ENCODE peak calls at places on chromosomes 2 and 18, in ten cellular contexts. One of them, this sample, is unnamed.
A peak's percentile ranks its signal among the peaks of the same experiment; 100 is the strongest.

GRCh38 chr2:200615247-200615646 is 29.4 kb downstream of the AOX1 start:
- DNase-seq in A549: peak; percentile 62
- DNase-seq in pancreas: no peak
- DNase-seq in spleen: no peak
- DNase-seq in BE2C: no peak
- DNase-seq in IMR-90: peak; percentile 78
- DNase-seq in OCI-LY7: no peak
- DNase-seq in upper lobe of right lung: no peak
- DNase-seq in breast epithelium: no peak
- DNase-seq in epithelial cell of esophagus: peak; percentile 78
- DNase-seq in this sample: peak; percentile 62

GRCh38 chr18:8721716-8722115 is 16.4 kb downstream of the MTCL1 start:
- DNase-seq in OCI-LY7: no peak
- DNase-seq in breast epithelium: no peak
- DNase-seq in IMR-90: peak; percentile 69
- DNase-seq in epithelial cell of esophagus: peak; percentile 80
- DNase-seq in spleen: no peak
- DNase-seq in A549: peak; percentile 56
- DNase-seq in upper lobe of right lung: no peak
- DNase-seq in pancreas: no peak
- DNase-seq in BE2C: no peak
- DNase-seq in this sample: peak; percentile 35

GRCh38 chr2:30771200-30771599 is 36.0 kb downstream of the CAPN13 start:
- DNase-seq in breast epithelium: no peak
- DNase-seq in epithelial cell of esophagus: no peak
- DNase-seq in spleen: no peak
- DNase-seq in pancreas: no peak
- DNase-seq in OCI-LY7: no peak
- DNase-seq in BE2C: no peak
- DNase-seq in A549: no peak
- DNase-seq in upper lobe of right lung: no peak
- DNase-seq in IMR-90: no peak
- DNase-seq in this sample: no peak

GRCh38 chr2:74513605-74514367 is 464 bp upstream of the TLX2 start:
- DNase-seq in BE2C: peak; percentile 83
- DNase-seq in OCI-LY7: no peak
- DNase-seq in breast epithelium: no peak
- DNase-seq in upper lobe of right lung: no peak
- DNase-seq in A549: no peak
- DNase-seq in spleen: peak; percentile 63
- DNase-seq in pancreas: no peak
- DNase-seq in epithelial cell of esophagus: peak; percentile 39
- DNase-seq in IMR-90: no peak
- DNase-seq in this sample: no peak

GRCh38 chr2:133566967-133567645 is 1.2 kb downstream of the NCKAP5 start:
- DNase-seq in breast epithelium: peak; percentile 62
- DNase-seq in epithelial cell of esophagus: peak; percentile 83
- DNase-seq in pancreas: peak; percentile 33
- DNase-seq in A549: peak; percentile 25
- DNase-seq in IMR-90: peak; percentile 88
- DNase-seq in OCI-LY7: no peak
- DNase-seq in BE2C: peak; percentile 29
- DNase-seq in spleen: no peak
- DNase-seq in upper lobe of right lung: peak; percentile 64
- DNase-seq in this sample: peak; percentile 80

GRCh38 chr2:12861344-12861942 is 144.7 kb downstream of the TRIB2 start:
- DNase-seq in upper lobe of right lung: no peak
- DNase-seq in IMR-90: peak; percentile 78
- DNase-seq in OCI-LY7: no peak
- DNase-seq in spleen: no peak
- DNase-seq in pancreas: no peak
- DNase-seq in BE2C: no peak
- DNase-seq in A549: no peak
- DNase-seq in epithelial cell of esophagus: peak; percentile 85
- DNase-seq in breast epithelium: no peak
- DNase-seq in this sample: peak; percentile 65

GRCh38 chr2:38115216-38116012 is 39.5 kb upstream of the CYP1B1 start:
- DNase-seq in pancreas: peak; percentile 74
- DNase-seq in OCI-LY7: peak; percentile 65
- DNase-seq in A549: peak; percentile 82
- DNase-seq in breast epithelium: peak; percentile 67
- DNase-seq in spleen: peak; percentile 84
- DNase-seq in BE2C: peak; percentile 87
- DNase-seq in upper lobe of right lung: peak; percentile 85
- DNase-seq in epithelial cell of esophagus: peak; percentile 78
- DNase-seq in IMR-90: peak; percentile 51
- DNase-seq in this sample: peak; percentile 82

GRCh38 chr18:35467624-35468016 is 30.1 kb downstream of the INO80C start:
- DNase-seq in BE2C: peak; percentile 68
- DNase-seq in IMR-90: no peak
- DNase-seq in A549: no peak
- DNase-seq in breast epithelium: no peak
- DNase-seq in pancreas: no peak
- DNase-seq in upper lobe of right lung: no peak
- DNase-seq in epithelial cell of esophagus: no peak
- DNase-seq in spleen: no peak
- DNase-seq in OCI-LY7: peak; percentile 75
- DNase-seq in this sample: no peak

DNA sequence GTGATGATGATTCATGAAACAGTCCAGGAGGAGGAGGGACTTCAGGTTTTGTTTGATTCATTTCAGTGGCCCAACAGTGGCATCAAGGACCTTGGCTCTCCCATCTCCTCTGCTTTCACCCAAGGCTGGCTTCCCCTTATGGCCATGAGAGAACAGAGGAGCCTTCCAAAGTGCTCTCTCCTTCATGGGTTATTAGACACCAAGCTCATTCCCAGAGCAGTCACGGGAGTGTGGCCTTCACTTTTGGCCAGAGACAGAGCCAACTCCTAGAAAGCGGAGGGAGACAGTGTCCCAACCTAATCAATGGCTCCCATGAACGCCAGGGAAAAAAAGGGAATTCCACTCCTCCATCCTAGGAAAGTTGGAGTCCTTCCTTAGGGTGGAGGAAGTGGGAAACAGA is 886 bp upstream of the DUSP28 start:
- DNase-seq in spleen: no peak
- DNase-seq in A549: no peak
- DNase-seq in IMR-90: no peak
- DNase-seq in BE2C: no peak
- DNase-seq in breast epithelium: no peak
- DNase-seq in pancreas: no peak
- DNase-seq in epithelial cell of esophagus: no peak
- DNase-seq in upper lobe of right lung: no peak
- DNase-seq in OCI-LY7: no peak
- DNase-seq in this sample: no peak
- H3K4me3 ChIP-seq in spleen: no peak overlapping the region
- H3K4me3 ChIP-seq in A549: peak overlapping the region; percentile 87
- H3K4me3 ChIP-seq in IMR-90: no peak overlapping the region
- H3K4me3 ChIP-seq in BE2C: peak overlapping the region; percentile 73
- H3K4me3 ChIP-seq in breast epithelium: no peak overlapping the region
- H3K4me3 ChIP-seq in pancreas: peak overlapping the region; percentile 91
- H3K4me3 ChIP-seq in epithelial cell of esophagus: peak overlapping the region; percentile 79
- H3K4me3 ChIP-seq in upper lobe of right lung: peak overlapping the region; percentile 98
- H3K4me3 ChIP-seq in OCI-LY7: peak overlapping the region; percentile 91
- H3K4me3 ChIP-seq in this sample: peak overlapping the region; percentile 74

GRCh38 chr18:52340466-52341378 is 725 bp downstream of the DCC start:
- DNase-seq in A549: no peak
- DNase-seq in OCI-LY7: no peak
- DNase-seq in upper lobe of right lung: no peak
- DNase-seq in pancreas: peak; percentile 36
- DNase-seq in epithelial cell of esophagus: no peak
- DNase-seq in spleen: no peak
- DNase-seq in breast epithelium: no peak
- DNase-seq in BE2C: no peak
- DNase-seq in IMR-90: no peak
- DNase-seq in this sample: no peak

GRCh38 chr18:52345428-52345827 is 5.4 kb downstream of the DCC start:
- DNase-seq in spleen: no peak
- DNase-seq in pancreas: no peak
- DNase-seq in epithelial cell of esophagus: no peak
- DNase-seq in A549: no peak
- DNase-seq in breast epithelium: no peak
- DNase-seq in IMR-90: no peak
- DNase-seq in OCI-LY7: no peak
- DNase-seq in BE2C: no peak
- DNase-seq in upper lobe of right lung: no peak
- DNase-seq in this sample: no peak

GRCh38 chr18:52341617-52342381 is 1.8 kb downstream of the DCC start:
- DNase-seq in OCI-LY7: no peak
- DNase-seq in BE2C: peak; percentile 8
- DNase-seq in spleen: no peak
- DNase-seq in pancreas: peak; percentile 65
- DNase-seq in IMR-90: no peak
- DNase-seq in upper lobe of right lung: no peak
- DNase-seq in breast epithelium: no peak
- DNase-seq in A549: peak; percentile 4
- DNase-seq in epithelial cell of esophagus: peak; percentile 9
- DNase-seq in this sample: no peak

GRCh38 chr18:52343731-52344340 is 3.8 kb downstream of the DCC start:
- DNase-seq in spleen: no peak
- DNase-seq in upper lobe of right lung: no peak
- DNase-seq in A549: no peak
- DNase-seq in epithelial cell of esophagus: no peak
- DNase-seq in IMR-90: no peak
- DNase-seq in breast epithelium: no peak
- DNase-seq in pancreas: no peak
- DNase-seq in BE2C: no peak
- DNase-seq in OCI-LY7: no peak
- DNase-seq in this sample: no peak

GRCh38 chr18:52343138-52343537 is 3.1 kb downstream of the DCC start:
- DNase-seq in BE2C: no peak
- DNase-seq in epithelial cell of esophagus: no peak
- DNase-seq in IMR-90: peak; percentile 2
- DNase-seq in breast epithelium: no peak
- DNase-seq in upper lobe of right lung: no peak
- DNase-seq in A549: peak; percentile 29
- DNase-seq in OCI-LY7: no peak
- DNase-seq in spleen: no peak
- DNase-seq in pancreas: no peak
- DNase-seq in this sample: no peak
- TF ChIP-seq CTCF in BE2C: peak; percentile 20
- TF ChIP-seq CTCF in epithelial cell of esophagus: no peak
- TF ChIP-seq CTCF in IMR-90: no peak
- TF ChIP-seq CTCF in breast epithelium: no peak
- TF ChIP-seq CTCF in upper lobe of right lung: peak; percentile 12
- TF ChIP-seq CTCF in A549: peak; percentile 24
- TF ChIP-seq CTCF in OCI-LY7: no peak
- TF ChIP-seq CTCF in spleen: no peak
- TF ChIP-seq CTCF in pancreas: no peak
- TF ChIP-seq CTCF in this sample: no peak

GRCh38 chr2:109317471-109318090 is 188.6 kb downstream of the SH3RF3 start:
- DNase-seq in epithelial cell of esophagus: no peak
- DNase-seq in pancreas: no peak
- DNase-seq in breast epithelium: no peak
- DNase-seq in OCI-LY7: no peak
- DNase-seq in upper lobe of right lung: no peak
- DNase-seq in A549: no peak
- DNase-seq in IMR-90: peak; percentile 58
- DNase-seq in spleen: no peak
- DNase-seq in BE2C: no peak
- DNase-seq in this sample: no peak

GRCh38 chr2:109316091-109316490 is 187.1 kb downstream of the SH3RF3 start:
- DNase-seq in upper lobe of right lung: no peak
- DNase-seq in OCI-LY7: no peak
- DNase-seq in A549: no peak
- DNase-seq in breast epithelium: no peak
- DNase-seq in pancreas: no peak
- DNase-seq in BE2C: no peak
- DNase-seq in IMR-90: no peak
- DNase-seq in epithelial cell of esophagus: no peak
- DNase-seq in spleen: no peak
- DNase-seq in this sample: no peak

GRCh38 chr2:109320195-109320935 is 191.4 kb downstream of the SH3RF3 start:
- DNase-seq in pancreas: no peak
- DNase-seq in IMR-90: no peak
- DNase-seq in breast epithelium: no peak
- DNase-seq in upper lobe of right lung: no peak
- DNase-seq in OCI-LY7: no peak
- DNase-seq in spleen: no peak
- DNase-seq in A549: no peak
- DNase-seq in epithelial cell of esophagus: no peak
- DNase-seq in BE2C: no peak
- DNase-seq in this sample: no peak

GRCh38 chr2:109318949-109319342 is 189.9 kb downstream of the SH3RF3 start:
- DNase-seq in OCI-LY7: no peak
- DNase-seq in spleen: no peak
- DNase-seq in IMR-90: no peak
- DNase-seq in breast epithelium: no peak
- DNase-seq in A549: no peak
- DNase-seq in BE2C: no peak
- DNase-seq in pancreas: no peak
- DNase-seq in epithelial cell of esophagus: no peak
- DNase-seq in upper lobe of right lung: no peak
- DNase-seq in this sample: no peak

DNA sequence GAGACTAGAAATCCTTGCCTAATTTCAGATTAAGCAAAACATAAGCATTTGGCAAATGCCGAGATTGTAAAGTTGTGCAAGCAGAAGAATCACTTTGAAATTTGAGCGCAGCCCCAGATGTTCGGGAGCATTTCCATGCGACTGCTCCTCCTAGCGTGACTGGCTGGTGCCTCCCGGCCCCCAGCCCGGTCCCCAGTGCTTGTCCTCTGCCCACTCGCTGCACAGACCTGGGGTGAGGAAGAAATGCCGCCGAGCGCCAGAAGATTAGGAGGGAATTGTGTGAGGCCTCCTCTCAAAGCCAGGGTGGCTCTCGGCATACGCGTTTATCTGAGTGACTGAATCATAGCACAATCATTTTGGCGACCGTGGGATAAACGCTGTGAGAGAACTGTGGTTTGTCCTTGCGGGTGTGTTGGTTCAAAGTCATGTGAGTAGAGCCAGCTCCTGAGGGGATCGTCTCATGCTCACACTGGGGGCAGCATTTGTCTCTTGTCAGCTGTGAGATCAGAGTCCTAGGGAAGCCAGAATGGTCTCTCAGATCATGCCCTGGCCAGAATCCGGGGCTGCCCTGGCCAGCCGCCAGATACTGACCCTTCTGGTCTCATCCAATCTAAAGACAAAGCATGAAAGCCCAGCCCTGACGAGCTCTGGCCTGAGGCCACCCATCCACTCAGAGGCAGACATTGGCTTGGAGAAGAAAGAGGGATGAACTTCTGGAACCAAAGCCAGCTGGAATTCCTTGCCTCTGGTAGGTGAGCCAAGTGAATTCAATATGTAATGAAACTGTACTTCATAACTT is 189.3 kb downstream of the SH3RF3 start:
- DNase-seq in IMR-90: peak; percentile 98
- DNase-seq in breast epithelium: peak; percentile 53
- DNase-seq in A549: no peak
- DNase-seq in pancreas: no peak
- DNase-seq in upper lobe of right lung: peak; percentile 74
- DNase-seq in OCI-LY7: no peak
- DNase-seq in epithelial cell of esophagus: peak; percentile 44
- DNase-seq in BE2C: no peak
- DNase-seq in spleen: no peak
- DNase-seq in this sample: peak; percentile 99
- H3K4me3 ChIP-seq in IMR-90: peak overlapping the region; percentile 2
- H3K4me3 ChIP-seq in breast epithelium: peak overlapping the region; percentile 53
- H3K4me3 ChIP-seq in A549: no peak overlapping the region
- H3K4me3 ChIP-seq in pancreas: no peak overlapping the region
- H3K4me3 ChIP-seq in upper lobe of right lung: no peak overlapping the region
- H3K4me3 ChIP-seq in OCI-LY7: no peak overlapping the region
- H3K4me3 ChIP-seq in epithelial cell of esophagus: no peak overlapping the region
- H3K4me3 ChIP-seq in BE2C: no peak overlapping the region
- H3K4me3 ChIP-seq in spleen: no peak overlapping the region
- H3K4me3 ChIP-seq in this sample: peak overlapping the region; percentile 39

GRCh38 chr2:168371273-168371992 is 84.6 kb upstream of the CERS6 start:
- DNase-seq in IMR-90: no peak
- DNase-seq in breast epithelium: no peak
- DNase-seq in upper lobe of right lung: no peak
- DNase-seq in A549: no peak
- DNase-seq in epithelial cell of esophagus: no peak
- DNase-seq in spleen: peak; percentile 66
- DNase-seq in BE2C: no peak
- DNase-seq in OCI-LY7: peak; percentile 19
- DNase-seq in pancreas: no peak
- DNase-seq in this sample: no peak

GRCh38 chr2:168378960-168379669 is 77.0 kb upstream of the CERS6 start:
- DNase-seq in spleen: no peak
- DNase-seq in breast epithelium: no peak
- DNase-seq in pancreas: no peak
- DNase-seq in BE2C: no peak
- DNase-seq in IMR-90: no peak
- DNase-seq in upper lobe of right lung: no peak
- DNase-seq in epithelial cell of esophagus: no peak
- DNase-seq in OCI-LY7: no peak
- DNase-seq in A549: no peak
- DNase-seq in this sample: no peak

GRCh38 chr2:168380500-168380899 is 75.6 kb upstream of the CERS6 start:
- DNase-seq in upper lobe of right lung: no peak
- DNase-seq in IMR-90: no peak
- DNase-seq in epithelial cell of esophagus: no peak
- DNase-seq in breast epithelium: no peak
- DNase-seq in BE2C: no peak
- DNase-seq in OCI-LY7: no peak
- DNase-seq in pancreas: no peak
- DNase-seq in A549: no peak
- DNase-seq in spleen: no peak
- DNase-seq in this sample: no peak

GRCh38 chr2:168373468-168373867 is 82.6 kb upstream of the CERS6 start:
- DNase-seq in A549: no peak
- DNase-seq in upper lobe of right lung: no peak
- DNase-seq in IMR-90: no peak
- DNase-seq in spleen: no peak
- DNase-seq in pancreas: no peak
- DNase-seq in OCI-LY7: no peak
- DNase-seq in epithelial cell of esophagus: no peak
- DNase-seq in BE2C: no peak
- DNase-seq in breast epithelium: no peak
- DNase-seq in this sample: no peak

GRCh38 chr2:168375195-168375798 is 80.8 kb upstream of the CERS6 start:
- DNase-seq in epithelial cell of esophagus: no peak
- DNase-seq in IMR-90: no peak
- DNase-seq in OCI-LY7: no peak
- DNase-seq in breast epithelium: no peak
- DNase-seq in upper lobe of right lung: no peak
- DNase-seq in spleen: no peak
- DNase-seq in pancreas: no peak
- DNase-seq in BE2C: no peak
- DNase-seq in A549: peak; percentile 4
- DNase-seq in this sample: peak; percentile 17
- TF ChIP-seq CTCF in epithelial cell of esophagus: peak; percentile 43
- TF ChIP-seq CTCF in IMR-90: no peak
- TF ChIP-seq CTCF in OCI-LY7: peak; percentile 52
- TF ChIP-seq CTCF in breast epithelium: peak; percentile 12
- TF ChIP-seq CTCF in upper lobe of right lung: peak; percentile 23
- TF ChIP-seq CTCF in spleen: no peak
- TF ChIP-seq CTCF in pancreas: no peak
- TF ChIP-seq CTCF in BE2C: peak; percentile 43
- TF ChIP-seq CTCF in A549: peak; percentile 38
- TF ChIP-seq CTCF in this sample: peak; percentile 61